ENCODE peak calls at places on chromosomes 13 and 19, in nine cellular contexts. X, H, P, S, G, V, K, J and I are unnamed samples.

GRCh38 chr19:44571830-44572661 is 41.3 kb upstream of the IGSF23 start:
- DNase-seq in X (no peak), G (no peak), K (no peak), H (no peak), J (no peak), V (no peak), P (no peak), S (no peak), I (no peak)

GRCh38 chr19:23071087-23071511 is 45.7 kb upstream of the ZNF730 start:
- DNase-seq in S (no peak), X (peak), K (no peak), J (peak), H (no peak), V (no peak), P (peak), G (no peak), I (no peak)

GRCh38 chr13:67100723-67101122 is 129.4 kb downstream of the PCDH9 start:
- DNase-seq in V (no peak), P (no peak), G (no peak), H (no peak), K (no peak), S (no peak), J (peak), X (no peak), I (no peak)

GRCh38 chr13:89627991-89628390 is 1719.5 kb upstream of the MIR17HG start:
- DNase-seq in G (peak), P (no peak), H (no peak), J (peak), K (no peak), X (no peak), V (no peak), S (no peak), I (no peak)

GRCh38 chr13:111387026-111387871 is 66.8 kb downstream of the TEX29 start:
- DNase-seq in K (no peak), H (no peak), X (no peak), G (no peak), J (no peak), V (no peak), P (no peak), S (no peak), I (no peak)

GRCh38 chr13:100029930-100030329 is 48.3 kb downstream of the ZIC2 start:
- DNase-seq in H (no peak), X (no peak), G (no peak), P (no peak), V (no peak), J (no peak), S (no peak), K (no peak), I (no peak)

GRCh38 chr19:35992902-35993765 is 1.9 kb upstream of the SDHAF1 start:
- DNase-seq in K (no peak), G (peak), V (no peak), P (no peak), H (no peak), X (no peak), J (no peak), S (no peak), I (no peak)

GRCh38 chr13:111251646-111252448 is 68.6 kb upstream of the TEX29 start:
- DNase-seq in J (peak), X (no peak), H (no peak), G (no peak), P (no peak), K (no peak), S (peak), V (no peak), I (no peak)

GRCh38 chr19:9885077-9885552 is 50.0 kb downstream of the PIN1 start:
- DNase-seq in V (no peak), J (peak), K (no peak), S (peak), P (no peak), X (no peak), H (no peak), G (no peak), I (no peak)

GRCh38 chr19:28288850-28289249 is 924.1 kb downstream of the UQCRFS1 start:
- DNase-seq in S (no peak), X (no peak), K (no peak), V (no peak), J (peak), P (no peak), G (no peak), H (no peak), I (no peak)

GRCh38 chr13:65656740-65657329 is 1573.3 kb downstream of the PCDH9 start:
- DNase-seq in S (peak), J (peak), K (no peak), P (no peak), H (peak), G (no peak), X (peak), V (no peak), I (no peak)

GRCh38 chr19:17777840-17778620 is 16.9 kb upstream of the B3GNT3 start:
- DNase-seq in V (peak), H (peak), K (no peak), J (peak), P (peak), X (peak), S (peak), G (no peak), I (no peak)

DNA sequence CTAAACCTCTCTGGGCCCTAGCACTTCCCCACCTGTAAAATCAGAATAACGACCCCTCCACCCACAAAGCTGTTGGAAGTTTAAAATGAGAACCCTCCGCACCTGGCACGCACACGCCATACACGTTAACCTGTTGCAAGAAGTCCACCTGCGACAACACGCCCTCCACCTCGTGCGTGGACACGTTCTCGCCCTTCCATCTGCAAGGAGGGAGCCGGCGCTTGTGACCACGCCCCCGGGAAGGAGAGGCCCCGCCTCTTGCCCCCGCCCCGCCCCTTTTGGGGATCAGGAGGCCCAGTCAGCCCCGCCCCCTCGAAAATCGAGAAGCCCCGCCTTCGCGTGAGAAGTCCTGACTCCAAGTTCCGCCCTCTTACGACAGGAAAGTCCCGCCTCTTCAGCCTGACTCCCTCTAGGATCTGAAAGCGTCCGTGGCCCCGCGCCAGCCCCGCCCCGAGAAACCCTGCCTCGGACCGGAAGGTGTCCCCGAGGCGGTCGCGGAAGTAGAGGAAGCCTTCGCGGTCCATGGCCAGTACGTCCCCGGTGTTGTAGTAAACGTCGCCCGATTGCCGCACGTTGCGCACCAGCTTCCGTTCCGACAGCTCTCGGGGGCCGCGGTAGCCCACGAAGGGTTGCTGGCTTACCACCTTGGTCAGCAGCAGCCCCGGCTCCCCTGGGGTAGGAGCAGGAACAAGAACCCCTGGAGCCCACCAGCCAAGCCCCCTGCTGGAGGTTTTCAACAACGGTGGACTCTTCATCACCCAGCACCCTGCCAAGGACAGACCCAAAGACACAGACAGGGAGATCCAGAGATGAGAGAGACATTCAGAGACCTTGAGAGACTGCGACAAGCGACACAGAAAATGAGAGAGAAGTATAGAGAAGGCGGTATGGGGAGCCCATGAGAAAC is 12.5 kb downstream of the SLC27A5 start:
- DNase-seq in S (peak), P (peak), J (peak), V (peak), K (peak), G (peak), X (peak), H (peak), I (no peak)
- TF ChIP-seq CTCF in S (peak), P (no peak), J (peak), V (peak), K (peak), G (no peak), X (peak), H (peak), I (peak)

DNA sequence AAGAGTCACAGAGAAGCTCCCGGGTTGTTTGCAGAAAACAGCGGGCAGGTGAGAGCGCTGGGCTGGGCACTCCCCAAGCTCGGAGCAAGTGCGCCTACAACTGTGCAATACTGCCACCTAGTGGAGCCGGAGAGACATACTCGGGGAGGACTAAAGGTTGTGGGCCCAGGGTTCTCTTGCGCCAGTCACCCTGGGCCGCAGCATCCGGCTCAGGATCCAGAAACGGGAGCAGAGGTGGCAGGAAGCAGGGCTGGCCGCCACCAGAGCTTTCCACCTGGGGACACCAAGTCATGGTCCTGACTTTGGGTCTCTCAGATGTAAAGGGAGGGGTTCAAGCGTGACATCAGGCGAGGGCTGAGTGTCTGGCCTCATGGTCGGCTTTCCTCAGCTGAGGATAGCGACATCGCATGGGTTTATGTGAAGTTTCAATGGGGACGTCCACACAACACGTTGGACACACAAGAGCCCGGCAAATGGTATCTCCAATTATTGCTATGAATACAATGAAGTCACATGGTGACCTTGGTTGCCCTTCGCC is 11.2 kb upstream of the KLK4 start:
- DNase-seq in K (peak), X (peak), V (peak), S (peak), J (peak), G (peak), H (peak), P (peak), I (peak)
- TF ChIP-seq CTCF in K (peak), X (peak), V (peak), S (peak), J (peak), G (peak), H (peak), P (peak), I (peak)

DNA sequence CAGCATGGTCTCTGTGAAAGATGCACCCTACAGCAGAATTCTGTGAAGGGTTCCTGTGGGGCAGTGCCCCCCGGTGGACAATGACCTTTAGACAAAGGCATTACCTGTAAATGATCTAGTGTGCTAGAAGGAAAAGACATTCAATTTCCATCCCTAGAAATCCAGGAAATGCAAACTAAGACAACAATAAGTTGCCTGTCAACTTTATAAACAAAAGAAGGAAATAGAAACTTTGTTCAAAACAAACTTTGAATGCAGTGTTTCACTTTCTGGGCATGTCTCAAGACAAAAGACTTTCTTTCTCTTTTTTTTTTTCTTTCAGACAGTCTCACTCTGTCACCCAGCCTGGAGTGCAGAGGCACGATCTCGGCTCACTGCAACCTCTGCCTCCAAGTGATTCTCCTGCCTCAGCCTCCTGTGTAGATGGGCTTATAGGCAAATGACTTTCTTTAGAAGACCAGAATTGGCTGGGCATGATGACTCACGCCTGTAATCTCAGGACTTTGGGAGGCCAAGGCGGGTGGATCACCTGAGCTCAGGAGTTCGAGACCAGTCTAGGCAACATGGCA is 15.5 kb downstream of the TEX101 start:
- DNase-seq in S (no peak), K (no peak), X (no peak), H (no peak), V (no peak), G (no peak), J (no peak), P (no peak), I (no peak)
- TF ChIP-seq CTCF in S (peak), K (no peak), X (peak), H (peak), V (peak), G (no peak), J (no peak), P (no peak), I (no peak)

DNA sequence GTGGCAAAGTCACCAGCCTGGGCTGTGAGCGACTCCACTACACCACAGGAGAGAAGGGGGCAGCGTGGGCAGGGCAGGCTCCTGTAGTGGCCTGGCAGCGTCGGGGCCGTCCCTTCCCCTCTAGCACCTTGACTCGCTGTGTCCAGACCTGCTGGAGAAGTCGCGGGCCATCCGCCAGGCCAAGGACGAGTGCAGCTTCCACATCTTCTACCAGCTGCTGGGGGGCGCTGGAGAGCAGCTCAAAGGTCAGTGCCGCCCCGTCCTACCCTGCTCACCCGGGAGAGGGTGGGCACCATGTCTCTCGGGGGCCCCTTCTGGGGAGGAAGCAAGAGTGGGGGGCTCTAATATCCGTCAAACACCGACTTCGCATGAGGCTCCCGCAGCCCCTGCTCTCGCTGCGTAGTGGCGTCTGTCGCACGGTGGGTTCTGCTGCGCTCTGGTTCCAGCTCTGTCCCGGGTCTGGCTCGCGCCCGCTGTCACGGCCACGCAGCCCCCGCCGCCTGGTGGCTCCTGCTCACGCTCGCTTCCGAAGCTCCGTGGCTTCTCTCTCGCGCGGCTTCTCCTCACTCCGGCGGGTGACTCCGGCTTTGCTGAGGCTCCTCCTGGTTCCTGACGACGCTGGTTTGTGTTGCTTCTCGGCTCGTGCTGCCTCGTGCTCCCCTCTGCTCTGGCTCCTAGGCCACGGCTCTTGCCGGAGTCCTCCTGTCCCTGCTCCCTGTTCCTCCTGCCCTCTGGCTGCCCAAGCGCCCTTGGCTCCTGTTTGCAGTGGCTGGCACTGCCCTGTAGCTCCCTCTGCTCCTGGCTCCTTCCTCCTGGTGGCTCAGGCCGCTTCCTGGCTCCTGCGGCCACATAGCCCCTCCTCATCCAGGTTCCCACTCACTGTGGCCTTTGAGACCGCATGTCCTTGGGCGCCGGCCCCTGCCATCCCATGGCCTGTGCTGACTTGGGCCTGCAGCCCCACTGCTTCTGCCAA is 27.2 kb downstream of the MYH14 start:
- DNase-seq in H (no peak), X (peak), J (no peak), G (no peak), K (no peak), S (no peak), V (no peak), P (no peak), I (no peak)
- TF ChIP-seq CTCF in H (peak), X (peak), J (no peak), G (no peak), K (no peak), S (no peak), V (peak), P (no peak), I (no peak)

GRCh38 chr19:2424686-2425621 is 2.4 kb downstream of the TIMM13 start:
- DNase-seq in V (peak), P (no peak), G (no peak), X (peak), K (no peak), S (peak), J (peak), H (no peak), I (peak)
- TF ChIP-seq CTCF in V (peak), P (no peak), G (peak), X (no peak), K (peak), S (peak), J (peak), H (no peak), I (peak)